ENCODE peak calls at places on chromosomes 4 and X, in seven cellular contexts. T is K562, A is GM12878, Q is HepG2, J is SK-N-SH, H is HCT116, N is H1. E is an unnamed sample.

GRCh38 chr4:93828332-93828829 is at the start of gene ATOH1:
- DNase-seq in T (no peak), A (no peak), Q (no peak), J (peak; percentile 76), H (peak; percentile 15), N (peak; percentile 84), E (peak; percentile 72)

GRCh38 chrX:153926863-153927685 is 1.0 kb upstream of the ARHGAP4 start:
- DNase-seq in T (peak; percentile 78), A (peak; percentile 55), Q (peak; percentile 72), J (peak; percentile 69), H (no peak), N (no peak), E (no peak)

GRCh38 chr4:18014269-18014668 is 7.3 kb downstream of the LCORL start:
- DNase-seq in T (no peak), A (no peak), Q (no peak), J (no peak), H (no peak), N (no peak), E (no peak)

GRCh38 chr4:29259556-29259955 is 1460.6 kb upstream of the PCDH7 start:
- DNase-seq in T (no peak), A (no peak), Q (no peak), J (no peak), H (no peak), N (no peak), E (no peak)

GRCh38 chrX:131828482-131828881 is 194.6 kb upstream of the STK26 start:
- DNase-seq in T (peak; percentile 33), A (no peak), Q (no peak), J (no peak), H (no peak), N (no peak), E (no peak)

GRCh38 chr4:10734697-10735096 is 50.1 kb upstream of the CLNK start:
- DNase-seq in T (no peak), A (no peak), Q (no peak), J (no peak), H (no peak), N (no peak), E (no peak)

GRCh38 chrX:130555341-130555740 is 153.6 kb downstream of the RBMX2 start:
- DNase-seq in T (no peak), A (no peak), Q (no peak), J (peak; percentile 16), H (no peak), N (no peak), E (no peak)

GRCh38 chrX:116272881-116273280 is 102.3 kb downstream of the AGTR2 start:
- DNase-seq in T (no peak), A (no peak), Q (no peak), J (no peak), H (no peak), N (no peak), E (no peak)

GRCh38 chr4:43337707-43338106 is 445.2 kb downstream of the GRXCR1 start:
- DNase-seq in T (no peak), A (no peak), Q (no peak), J (no peak), H (no peak), N (no peak), E (no peak)

GRCh38 chrX:50596056-50596455 is 125.4 kb upstream of the DGKK start:
- DNase-seq in T (no peak), A (no peak), Q (no peak), J (no peak), H (no peak), N (no peak), E (no peak)
- TF ChIP-seq YY1 in T (no peak), A (no peak), Q (no peak), J (no peak), H (no peak), N (no peak), E (no peak)

DNA sequence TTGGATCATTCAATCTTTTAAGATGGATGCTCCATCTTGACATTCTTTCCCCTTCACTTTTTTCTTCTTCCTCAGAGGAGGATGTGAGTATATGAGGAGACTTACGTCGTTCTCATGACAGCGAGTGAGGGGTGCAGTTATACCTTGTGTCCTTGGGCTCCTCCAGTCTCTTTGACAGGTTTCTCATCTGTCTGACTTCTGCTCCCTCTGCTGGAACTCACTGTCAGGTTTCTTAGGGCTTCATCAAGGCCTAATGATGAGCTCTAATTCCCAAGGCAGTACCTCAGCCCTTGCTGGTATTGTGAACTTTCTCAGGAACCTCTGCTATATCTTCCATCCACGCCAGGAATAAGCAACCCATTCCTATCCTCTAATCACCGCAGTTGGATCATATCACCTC is 237.8 kb upstream of the ADGRL3 start:
- DNase-seq in T (no peak), A (no peak), Q (no peak), J (no peak), H (no peak), N (no peak), E (no peak)
- TF ChIP-seq YY1 in T (no peak), A (no peak), Q (no peak), J (no peak), H (no peak), N (no peak), E (no peak)

DNA sequence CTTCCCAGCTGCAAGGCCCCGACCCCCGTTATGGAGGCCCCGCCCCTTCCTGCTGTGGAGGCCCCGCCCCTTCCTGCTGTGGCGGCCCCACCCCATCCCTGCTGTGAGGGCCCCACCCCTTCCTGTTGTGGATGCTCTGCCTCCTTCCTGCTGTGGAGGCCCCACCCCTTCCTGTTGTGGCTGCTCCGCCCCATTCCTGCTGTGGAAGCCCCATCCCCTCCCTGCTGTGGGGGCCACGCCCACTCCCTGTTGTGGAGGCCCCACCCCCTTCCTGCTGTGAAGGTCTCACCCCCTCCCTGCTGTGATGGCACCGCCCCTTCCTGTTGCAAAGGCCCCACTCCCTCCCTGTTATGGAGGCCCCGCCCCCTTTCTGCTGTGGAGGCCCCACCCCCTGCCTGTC is 104.9 kb upstream of the PSAPL1 start:
- DNase-seq in T (peak; percentile 38), A (no peak), Q (peak; percentile 48), J (peak; percentile 87), H (peak; percentile 92), N (no peak), E (peak; percentile 73)
- TF ChIP-seq YY1 in T (no peak), A (no peak), Q (no peak), J (no peak), H (no peak), N (no peak), E (no peak)

DNA sequence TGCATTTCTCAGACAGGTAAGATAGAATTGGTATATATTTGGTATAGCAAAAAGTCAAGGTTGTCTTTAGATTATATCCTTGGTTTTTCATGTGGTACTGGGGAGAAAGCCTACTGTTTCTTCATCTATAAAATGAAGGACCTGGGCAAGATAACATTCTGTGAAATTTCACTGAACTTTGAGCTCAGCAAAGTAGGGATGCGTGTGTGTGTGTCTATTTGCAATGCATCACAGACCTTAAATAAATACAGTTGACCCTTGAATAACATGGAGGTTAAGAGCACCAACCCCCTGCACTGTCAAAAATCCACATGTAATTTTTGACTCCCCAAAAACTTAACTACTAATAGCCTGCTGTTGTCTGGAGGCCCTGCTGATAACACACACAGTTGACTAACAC is 25.2 kb downstream of the TET2 start:
- DNase-seq in T (no peak), A (no peak), Q (peak; percentile 72), J (no peak), H (no peak), N (no peak), E (no peak)
- TF ChIP-seq YY1 in T (no peak), A (no peak), Q (no peak), J (no peak), H (no peak), N (no peak), E (no peak)

GRCh38 chr4:19987746-19988145 is 264.0 kb upstream of the SLIT2 start:
- DNase-seq in T (no peak), A (no peak), Q (no peak), J (no peak), H (no peak), N (no peak), E (no peak)

GRCh38 chr4:19983072-19983471 is 268.6 kb upstream of the SLIT2 start:
- DNase-seq in T (no peak), A (no peak), Q (no peak), J (no peak), H (no peak), N (no peak), E (no peak)

DNA sequence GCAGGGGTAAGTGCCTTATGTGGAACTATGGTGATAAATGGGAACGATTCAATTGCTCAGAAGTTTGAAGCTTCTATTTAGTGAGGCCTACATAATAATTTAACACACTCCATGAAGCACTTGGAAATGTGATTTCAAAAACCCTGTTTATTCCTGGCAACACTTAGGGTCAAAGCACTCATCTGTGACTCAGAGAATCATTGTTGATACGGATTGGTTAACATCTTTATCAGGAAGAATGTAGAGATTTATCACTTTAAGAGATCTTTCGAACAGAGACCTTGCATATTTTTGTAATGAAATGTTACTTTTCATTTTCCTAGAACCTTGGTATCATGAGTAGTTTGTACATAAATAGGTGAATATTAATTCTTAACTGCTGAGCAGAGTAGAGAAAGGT is 269.1 kb upstream of the SLIT2 start:
- DNase-seq in T (no peak), A (no peak), Q (no peak), J (no peak), H (no peak), N (no peak), E (no peak)
- TF ChIP-seq YY1 in T (no peak), A (no peak), Q (no peak), J (no peak), H (no peak), N (no peak), E (no peak)

DNA sequence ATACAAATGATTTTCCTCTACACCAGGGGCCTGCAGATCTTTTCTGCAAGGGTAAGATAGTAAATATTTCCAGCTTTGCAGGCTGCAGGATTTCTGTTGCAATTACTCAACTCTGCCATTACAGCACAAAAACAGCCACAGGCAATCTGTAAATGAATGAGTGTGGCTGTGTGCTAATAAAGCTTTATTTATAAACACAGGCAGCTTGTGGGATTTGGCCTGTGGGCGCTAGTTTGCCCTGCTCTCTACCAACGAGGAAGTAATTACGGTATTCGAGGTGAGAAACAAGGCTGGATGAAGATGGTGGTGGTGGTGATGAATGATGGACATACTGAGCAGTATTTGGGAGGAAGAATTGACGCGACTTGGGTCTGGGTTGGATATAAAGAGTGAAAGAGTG is 30.7 kb downstream of the ADGRG2 start:
- DNase-seq in T (no peak), A (no peak), Q (no peak), J (no peak), H (no peak), N (no peak), E (no peak)
- TF ChIP-seq YY1 in T (no peak), A (no peak), Q (no peak), J (no peak), H (no peak), N (no peak), E (no peak)

DNA sequence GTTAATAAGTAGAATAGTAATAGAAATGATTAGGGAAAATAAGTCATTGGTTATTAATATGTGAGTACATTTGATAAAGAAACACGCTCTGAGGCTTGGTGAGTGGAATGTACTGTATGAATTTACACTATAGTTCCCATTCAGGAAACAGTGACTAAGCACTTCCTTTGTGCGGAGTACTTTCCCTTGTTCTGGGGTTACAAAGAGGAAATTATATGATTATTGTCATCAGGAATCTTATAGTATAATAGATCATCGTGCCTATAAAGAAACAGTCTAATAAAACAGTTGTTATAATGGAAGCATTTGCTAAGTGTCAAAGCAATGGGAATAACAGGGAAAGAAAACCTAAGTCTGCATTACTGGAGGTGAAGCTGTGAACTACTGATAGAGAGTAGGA is 138.0 kb downstream of the RPA4 start:
- DNase-seq in T (no peak), A (no peak), Q (no peak), J (no peak), H (no peak), N (no peak), E (no peak)
- TF ChIP-seq YY1 in T (no peak), A (no peak), Q (no peak), J (no peak), H (no peak), N (no peak), E (no peak)

E was measured in NT2/D1.